ENCODE peak calls at places on chromosome 9, in eight cellular contexts. W, X, A, B, H, J, V and D are unnamed samples.

GRCh38 chr9:126346031-126346430 is 19.4 kb downstream of the MVB12B start:
- DNase-seq in W (no peak), X (no peak), A (no peak), B (no peak), H (no peak), J (no peak), V (no peak), D (no peak)

GRCh38 chr9:89427621-89428221 is 70.2 kb downstream of the SEMA4D start:
- DNase-seq in W (no peak), X (peak; percentile 29), A (peak; percentile 91), B (peak; percentile 74), H (peak; percentile 47), J (no peak), V (no peak), D (no peak)

GRCh38 chr9:22165144-22165543 is 156.0 kb upstream of the CDKN2B start:
- DNase-seq in W (no peak), X (peak; percentile 25), A (no peak), B (no peak), H (peak; percentile 71), J (no peak), V (no peak), D (no peak)

GRCh38 chr9:93049491-93049890 is 9.0 kb upstream of the SUSD3 start:
- DNase-seq in W (no peak), X (no peak), A (no peak), B (no peak), H (no peak), J (no peak), V (no peak), D (no peak)

GRCh38 chr9:130058154-130058553 is 4.4 kb downstream of the GPR107 start:
- DNase-seq in W (no peak), X (no peak), A (no peak), B (no peak), H (peak; percentile 38), J (peak; percentile 67), V (no peak), D (no peak)

GRCh38 chr9:114301798-114302565 is 20.9 kb upstream of the ORM1 start:
- DNase-seq in W (no peak), X (no peak), A (no peak), B (no peak), H (no peak), J (peak; percentile 8), V (no peak), D (no peak)

GRCh38 chr9:125889122-125889523 is 141.9 kb downstream of the PBX3 start:
- DNase-seq in W (no peak), X (peak; percentile 22), A (no peak), B (no peak), H (peak; percentile 61), J (peak; percentile 10), V (peak; percentile 63), D (peak; percentile 8)

GRCh38 chr9:127128341-127129072 is 6.1 kb upstream of the ANGPTL2 start:
- DNase-seq in W (peak; percentile 65), X (peak; percentile 30), A (no peak), B (no peak), H (peak; percentile 65), J (no peak), V (peak; percentile 53), D (peak; percentile 30)

GRCh38 chr9:33116855-33117254 is 40.4 kb upstream of the SMU1 start:
- DNase-seq in W (no peak), X (no peak), A (no peak), B (no peak), H (peak; percentile 53), J (no peak), V (no peak), D (peak; percentile 47)

GRCh38 chr9:74517188-74517587 is 20.1 kb downstream of the RORB start:
- DNase-seq in W (no peak), X (no peak), A (no peak), B (no peak), H (no peak), J (no peak), V (no peak), D (no peak)

GRCh38 chr9:109974143-109974917 is 194.3 kb downstream of the PALM2AKAP2 start:
- DNase-seq in W (no peak), X (no peak), A (no peak), B (peak; percentile 41), H (no peak), J (no peak), V (no peak), D (no peak)

GRCh38 chr9:128121924-128122808 is 5.4 kb downstream of the PTGES2 start:
- DNase-seq in W (no peak), X (no peak), A (no peak), B (no peak), H (no peak), J (peak; percentile 22), V (no peak), D (no peak)

GRCh38 chr9:91354846-91355245 is 6.9 kb downstream of the AUH start:
- DNase-seq in W (no peak), X (no peak), A (no peak), B (no peak), H (peak; percentile 39), J (no peak), V (no peak), D (no peak)

GRCh38 chr9:107696302-107696701 is 206.7 kb upstream of the KLF4 start:
- DNase-seq in W (no peak), X (no peak), A (no peak), B (no peak), H (no peak), J (no peak), V (no peak), D (no peak)